ENCODE peak calls at places on chromosomes 4 and X, in five cellular contexts. One of them, this sample, is unnamed. For H3K36me3, the result is how much of the 10 kb centered on the place peaks cover.

GRCh38 chr4:150140774-150141400 is 62.6 kb downstream of the DCLK2 start:
- DNase-seq in body of pancreas: no peak
- DNase-seq in IMR-90: peak
- DNase-seq in PC-9: peak
- DNase-seq in heart right ventricle: no peak
- DNase-seq in this sample: no peak

GRCh38 chr4:177480796-177481195 is 38.6 kb upstream of the AGA start:
- DNase-seq in heart right ventricle: no peak
- DNase-seq in PC-9: no peak
- DNase-seq in body of pancreas: no peak
- DNase-seq in IMR-90: peak
- DNase-seq in this sample: no peak

GRCh38 chrX:46628406-46629371 is 55.1 kb downstream of the CHST7 start:
- DNase-seq in PC-9: no peak
- DNase-seq in IMR-90: peak
- DNase-seq in body of pancreas: peak
- DNase-seq in heart right ventricle: peak
- DNase-seq in this sample: no peak

GRCh38 chr4:37389967-37390580 is 145.5 kb downstream of the NWD2 start:
- DNase-seq in PC-9: no peak
- DNase-seq in IMR-90: peak
- DNase-seq in body of pancreas: peak
- DNase-seq in heart right ventricle: peak
- DNase-seq in this sample: peak

GRCh38 chrX:6382284-6382683 is 152.6 kb downstream of the VCX3A start:
- DNase-seq in body of pancreas: peak
- DNase-seq in heart right ventricle: no peak
- DNase-seq in PC-9: no peak
- DNase-seq in IMR-90: no peak
- DNase-seq in this sample: no peak

GRCh38 chrX:20015422-20015821 is 24.6 kb upstream of the BCLAF3 start:
- DNase-seq in heart right ventricle: no peak
- DNase-seq in PC-9: no peak
- DNase-seq in IMR-90: no peak
- DNase-seq in body of pancreas: no peak
- DNase-seq in this sample: no peak

GRCh38 chrX:103329991-103330390 is at the start of gene TCEAL7:
- DNase-seq in IMR-90: peak
- DNase-seq in heart right ventricle: peak
- DNase-seq in body of pancreas: no peak
- DNase-seq in PC-9: no peak
- DNase-seq in this sample: no peak

GRCh38 chr4:99506781-99507180 is 4.0 kb upstream of the C4orf17 start:
- DNase-seq in IMR-90: no peak
- DNase-seq in PC-9: no peak
- DNase-seq in heart right ventricle: no peak
- DNase-seq in body of pancreas: no peak
- DNase-seq in this sample: no peak

GRCh38 chr4:53450773-53451172 is 73.3 kb downstream of the FIP1L1 start:
- DNase-seq in heart right ventricle: no peak
- DNase-seq in PC-9: no peak
- DNase-seq in IMR-90: peak
- DNase-seq in body of pancreas: no peak
- DNase-seq in this sample: no peak

GRCh38 chr4:184645904-184646610 is 3.2 kb downstream of the CASP3 start:
- DNase-seq in heart right ventricle: no peak
- DNase-seq in body of pancreas: no peak
- DNase-seq in PC-9: no peak
- DNase-seq in IMR-90: no peak
- DNase-seq in this sample: peak

GRCh38 chr4:23219779-23220408 is 527.2 kb downstream of the GBA3 start:
- DNase-seq in body of pancreas: no peak
- DNase-seq in IMR-90: no peak
- DNase-seq in heart right ventricle: no peak
- DNase-seq in PC-9: no peak
- DNase-seq in this sample: no peak

GRCh38 chr4:36091997-36092396 is 152.3 kb downstream of the ARAP2 start:
- DNase-seq in body of pancreas: no peak
- DNase-seq in heart right ventricle: no peak
- DNase-seq in IMR-90: no peak
- DNase-seq in PC-9: no peak
- DNase-seq in this sample: no peak

GRCh38 chrX:21655901-21656586 is 2.1 kb downstream of the KLHL34 start:
- DNase-seq in PC-9: no peak
- DNase-seq in IMR-90: no peak
- DNase-seq in heart right ventricle: no peak
- DNase-seq in body of pancreas: no peak
- DNase-seq in this sample: no peak

GRCh38 chr4:167136270-167136669 is 98.0 kb downstream of the SPOCK3 start:
- DNase-seq in body of pancreas: no peak
- DNase-seq in IMR-90: no peak
- DNase-seq in PC-9: no peak
- DNase-seq in heart right ventricle: no peak
- DNase-seq in this sample: no peak

GRCh38 chrX:68989865-68990606 is 161.2 kb downstream of the EFNB1 start:
- DNase-seq in PC-9: no peak
- DNase-seq in heart right ventricle: peak
- DNase-seq in body of pancreas: peak
- DNase-seq in IMR-90: peak
- DNase-seq in this sample: no peak

GRCh38 chr4:1207603-1208265 is 35.4 kb upstream of the SPON2 start:
- DNase-seq in PC-9: no peak
- DNase-seq in IMR-90: peak
- DNase-seq in body of pancreas: peak
- DNase-seq in heart right ventricle: no peak
- DNase-seq in this sample: peak

GRCh38 chrX:115989686-115990085 is 180.9 kb upstream of the AGTR2 start:
- DNase-seq in body of pancreas: no peak
- DNase-seq in IMR-90: no peak
- DNase-seq in PC-9: no peak
- DNase-seq in heart right ventricle: no peak
- DNase-seq in this sample: no peak

GRCh38 chr4:48369248-48369647 is 27.9 kb downstream of the SLAIN2 start:
- DNase-seq in IMR-90: peak
- DNase-seq in body of pancreas: no peak
- DNase-seq in heart right ventricle: no peak
- DNase-seq in PC-9: no peak
- DNase-seq in this sample: no peak

GRCh38 chrX:36898301-36898700 is 109.9 kb upstream of the FAM47C start:
- DNase-seq in heart right ventricle: no peak
- DNase-seq in body of pancreas: no peak
- DNase-seq in PC-9: no peak
- DNase-seq in IMR-90: peak
- DNase-seq in this sample: no peak

GRCh38 chr4:117691572-117692351 is 342.5 kb upstream of the NDST3 start:
- DNase-seq in body of pancreas: no peak
- DNase-seq in heart right ventricle: no peak
- DNase-seq in PC-9: no peak
- DNase-seq in IMR-90: no peak
- DNase-seq in this sample: no peak

GRCh38 chrX:65745427-65745826 is 78.0 kb downstream of the MSN start:
- DNase-seq in heart right ventricle: no peak
- DNase-seq in PC-9: no peak
- DNase-seq in IMR-90: no peak
- DNase-seq in body of pancreas: no peak
- DNase-seq in this sample: no peak

DNA sequence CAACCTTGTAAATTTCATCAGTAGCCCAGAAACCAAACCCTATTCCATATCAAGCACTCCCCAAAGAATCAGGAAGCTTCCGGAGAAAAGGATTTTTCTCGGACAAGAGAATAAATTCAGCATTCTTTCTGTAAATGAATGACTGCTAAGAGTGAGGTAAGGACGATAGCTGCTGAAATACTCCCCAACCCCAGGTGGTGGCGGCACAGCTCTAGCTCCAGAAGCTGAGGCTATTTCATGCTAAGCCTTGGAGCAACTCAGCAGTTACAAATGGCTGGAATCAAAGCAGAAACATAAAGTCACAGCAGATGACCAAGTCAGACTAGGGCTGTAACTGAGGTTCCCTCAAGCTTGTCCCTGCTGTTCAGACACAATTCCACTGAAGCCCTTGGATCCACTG is 13.9 kb upstream of the PCDH19 start:
- DNase-seq in IMR-90: no peak
- DNase-seq in body of pancreas: no peak
- DNase-seq in PC-9: no peak
- DNase-seq in heart right ventricle: no peak
- DNase-seq in this sample: no peak
- TF ChIP-seq CTCF in IMR-90: no peak
- TF ChIP-seq CTCF in body of pancreas: no peak
- TF ChIP-seq CTCF in PC-9: peak
- TF ChIP-seq CTCF in heart right ventricle: no peak
- TF ChIP-seq CTCF in this sample: no peak

GRCh38 chrX:152993933-152994332 is at the start of gene PNMA5:
- DNase-seq in PC-9: no peak
- DNase-seq in IMR-90: no peak
- DNase-seq in heart right ventricle: no peak
- DNase-seq in body of pancreas: no peak
- DNase-seq in this sample: no peak

GRCh38 chrX:152991123-152991522 is 2.8 kb downstream of the PNMA5 start:
- DNase-seq in body of pancreas: no peak
- DNase-seq in PC-9: no peak
- DNase-seq in IMR-90: no peak
- DNase-seq in heart right ventricle: no peak
- DNase-seq in this sample: no peak

GRCh38 chrX:152988536-152989291 is 5.2 kb downstream of the PNMA5 start:
- DNase-seq in IMR-90: no peak
- DNase-seq in body of pancreas: no peak
- DNase-seq in heart right ventricle: no peak
- DNase-seq in PC-9: no peak
- DNase-seq in this sample: no peak

GRCh38 chrX:152989292-152989658 is 4.6 kb downstream of the PNMA5 start:
- DNase-seq in body of pancreas: no peak
- DNase-seq in PC-9: no peak
- DNase-seq in IMR-90: peak
- DNase-seq in heart right ventricle: no peak
- DNase-seq in this sample: no peak

DNA sequence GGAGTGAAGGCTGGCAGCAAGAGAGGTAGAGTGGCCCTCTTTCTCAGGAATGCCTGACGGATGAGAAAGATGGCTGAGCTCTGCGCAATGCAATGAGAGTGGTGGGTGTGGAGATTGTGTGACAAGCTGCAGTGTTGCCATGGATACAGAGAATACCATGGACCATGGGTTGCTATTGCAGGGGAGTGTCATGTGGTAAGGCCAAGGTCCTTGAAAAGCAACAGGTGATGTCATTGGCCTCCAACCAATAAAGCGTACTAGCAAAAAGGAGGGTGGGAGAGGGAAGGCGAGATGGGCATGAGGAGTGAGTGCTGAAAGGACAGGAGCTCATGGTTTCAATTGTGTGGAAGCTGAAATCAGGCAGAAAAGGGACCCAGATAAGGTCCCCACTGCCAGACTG is 1.8 kb downstream of the PNMA5 start:
- DNase-seq in body of pancreas: no peak
- DNase-seq in IMR-90: no peak
- DNase-seq in PC-9: no peak
- DNase-seq in heart right ventricle: no peak
- DNase-seq in this sample: no peak
- H3K36me3 ChIP-seq in body of pancreas: under half
- H3K36me3 ChIP-seq in IMR-90: under half
- H3K36me3 ChIP-seq in PC-9: under half
- H3K36me3 ChIP-seq in heart right ventricle: under half
- H3K36me3 ChIP-seq in this sample: under half

GRCh38 chr4:8319731-8320385 is 50.3 kb downstream of the HTRA3 start:
- DNase-seq in PC-9: no peak
- DNase-seq in heart right ventricle: peak
- DNase-seq in body of pancreas: no peak
- DNase-seq in IMR-90: no peak
- DNase-seq in this sample: no peak

GRCh38 chr4:8321220-8321619 is 51.7 kb downstream of the HTRA3 start:
- DNase-seq in body of pancreas: no peak
- DNase-seq in PC-9: no peak
- DNase-seq in IMR-90: no peak
- DNase-seq in heart right ventricle: no peak
- DNase-seq in this sample: no peak

GRCh38 chr4:8318509-8318908 is 49.0 kb downstream of the HTRA3 start:
- DNase-seq in body of pancreas: no peak
- DNase-seq in heart right ventricle: no peak
- DNase-seq in PC-9: no peak
- DNase-seq in IMR-90: no peak
- DNase-seq in this sample: no peak

GRCh38 chr4:8319061-8319460 is 49.5 kb downstream of the HTRA3 start:
- DNase-seq in heart right ventricle: no peak
- DNase-seq in body of pancreas: no peak
- DNase-seq in IMR-90: no peak
- DNase-seq in PC-9: no peak
- DNase-seq in this sample: no peak

GRCh38 chr4:8320386-8320750 is 50.8 kb downstream of the HTRA3 start:
- DNase-seq in body of pancreas: no peak
- DNase-seq in heart right ventricle: peak
- DNase-seq in PC-9: no peak
- DNase-seq in IMR-90: no peak
- DNase-seq in this sample: no peak
- TF ChIP-seq CTCF in body of pancreas: no peak
- TF ChIP-seq CTCF in heart right ventricle: peak
- TF ChIP-seq CTCF in PC-9: peak
- TF ChIP-seq CTCF in IMR-90: no peak
- TF ChIP-seq CTCF in this sample: no peak

DNA sequence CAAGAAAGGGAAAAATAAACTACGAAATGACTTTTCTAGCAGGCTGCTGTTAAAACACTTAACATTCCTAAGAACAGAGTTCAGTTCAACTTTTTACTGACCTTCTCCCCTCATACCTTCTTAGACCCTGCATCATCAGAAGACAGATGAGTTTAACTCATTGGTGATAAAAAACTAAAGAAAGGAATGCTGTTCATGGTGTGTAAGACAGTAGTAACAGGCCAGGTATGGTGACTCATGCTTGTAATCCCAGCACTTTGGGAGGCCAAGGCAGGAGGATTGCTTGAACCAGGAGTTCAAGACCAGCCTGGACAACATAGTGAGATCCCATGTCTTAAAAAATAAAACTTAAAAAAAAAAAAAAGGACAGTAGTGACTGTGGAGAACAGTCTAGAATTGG is 16.2 kb downstream of the RBM47 start:
- DNase-seq in IMR-90: peak
- DNase-seq in heart right ventricle: no peak
- DNase-seq in PC-9: peak
- DNase-seq in body of pancreas: no peak
- DNase-seq in this sample: no peak
- H3K36me3 ChIP-seq in IMR-90: under half
- H3K36me3 ChIP-seq in heart right ventricle: under half
- H3K36me3 ChIP-seq in PC-9: under half
- H3K36me3 ChIP-seq in body of pancreas: under half
- H3K36me3 ChIP-seq in this sample: under half

GRCh38 chr4:138216272-138216867 is 25.8 kb downstream of the SLC7A11 start:
- DNase-seq in heart right ventricle: no peak
- DNase-seq in body of pancreas: no peak
- DNase-seq in PC-9: no peak
- DNase-seq in IMR-90: no peak
- DNase-seq in this sample: no peak
- TF ChIP-seq CTCF in heart right ventricle: no peak
- TF ChIP-seq CTCF in body of pancreas: no peak
- TF ChIP-seq CTCF in PC-9: no peak
- TF ChIP-seq CTCF in IMR-90: no peak
- TF ChIP-seq CTCF in this sample: no peak

This sample was measured in colonic mucosa.